ENCODE peak calls at places on chromosomes 13 and 19, in eight cellular contexts. One of them, this sample, is unnamed.

GRCh38 chr13:41311607-41312500 is 787 bp downstream of the NAA16 start:
- DNase-seq in activated B cell treated with CpG ODN at 0.5 μM for 24 hours: no peak
- DNase-seq in omental fat pad: peak; percentile 57
- DNase-seq in B cell: peak; percentile 60
- DNase-seq in astrocyte of the spinal cord: peak; percentile 37
- DNase-seq in colonic mucosa: peak; percentile 70
- DNase-seq in IMR-90: peak; percentile 43
- DNase-seq in Calu3: peak; percentile 35
- DNase-seq in this sample: peak; percentile 25

GRCh38 chr19:38675611-38676010 is 28.2 kb downstream of the ACTN4 start:
- DNase-seq in activated B cell treated with CpG ODN at 0.5 μM for 24 hours: no peak
- DNase-seq in omental fat pad: no peak
- DNase-seq in B cell: no peak
- DNase-seq in astrocyte of the spinal cord: no peak
- DNase-seq in colonic mucosa: no peak
- DNase-seq in IMR-90: no peak
- DNase-seq in Calu3: no peak
- DNase-seq in this sample: no peak

GRCh38 chr19:11457115-11457514 is 21.7 kb downstream of the PRKCSH start:
- DNase-seq in activated B cell treated with CpG ODN at 0.5 μM for 24 hours: no peak
- DNase-seq in omental fat pad: no peak
- DNase-seq in B cell: no peak
- DNase-seq in astrocyte of the spinal cord: no peak
- DNase-seq in colonic mucosa: no peak
- DNase-seq in IMR-90: no peak
- DNase-seq in Calu3: peak; percentile 9
- DNase-seq in this sample: no peak

GRCh38 chr13:30355405-30355741 is 48.0 kb upstream of the KATNAL1 start:
- DNase-seq in activated B cell treated with CpG ODN at 0.5 μM for 24 hours: peak; percentile 61
- DNase-seq in omental fat pad: no peak
- DNase-seq in B cell: peak; percentile 73
- DNase-seq in astrocyte of the spinal cord: no peak
- DNase-seq in colonic mucosa: no peak
- DNase-seq in IMR-90: no peak
- DNase-seq in Calu3: no peak
- DNase-seq in this sample: peak; percentile 14

GRCh38 chr19:14366529-14366928 is 14.7 kb upstream of the ADGRE5 start:
- DNase-seq in activated B cell treated with CpG ODN at 0.5 μM for 24 hours: peak; percentile 63
- DNase-seq in omental fat pad: peak; percentile 65
- DNase-seq in B cell: peak; percentile 55
- DNase-seq in astrocyte of the spinal cord: peak; percentile 70
- DNase-seq in colonic mucosa: peak; percentile 95
- DNase-seq in IMR-90: peak; percentile 68
- DNase-seq in Calu3: peak; percentile 84
- DNase-seq in this sample: peak; percentile 16

GRCh38 chr19:4988770-4989251 is 19.9 kb downstream of the KDM4B start:
- DNase-seq in activated B cell treated with CpG ODN at 0.5 μM for 24 hours: no peak
- DNase-seq in omental fat pad: no peak
- DNase-seq in B cell: no peak
- DNase-seq in astrocyte of the spinal cord: peak; percentile 83
- DNase-seq in colonic mucosa: no peak
- DNase-seq in IMR-90: peak; percentile 88
- DNase-seq in Calu3: no peak
- DNase-seq in this sample: no peak

GRCh38 chr19:17306285-17306714 is 628 bp downstream of the MRPL34 start:
- DNase-seq in activated B cell treated with CpG ODN at 0.5 μM for 24 hours: no peak
- DNase-seq in omental fat pad: no peak
- DNase-seq in B cell: no peak
- DNase-seq in astrocyte of the spinal cord: no peak
- DNase-seq in colonic mucosa: no peak
- DNase-seq in IMR-90: no peak
- DNase-seq in Calu3: no peak
- DNase-seq in this sample: no peak

GRCh38 chr13:97112451-97113152 is 109.5 kb upstream of the MBNL2 start:
- DNase-seq in activated B cell treated with CpG ODN at 0.5 μM for 24 hours: no peak
- DNase-seq in omental fat pad: no peak
- DNase-seq in B cell: no peak
- DNase-seq in astrocyte of the spinal cord: no peak
- DNase-seq in colonic mucosa: no peak
- DNase-seq in IMR-90: peak; percentile 37
- DNase-seq in Calu3: no peak
- DNase-seq in this sample: no peak

GRCh38 chr13:46469064-46469463 is 82.0 kb upstream of the RUBCNL start:
- DNase-seq in activated B cell treated with CpG ODN at 0.5 μM for 24 hours: no peak
- DNase-seq in omental fat pad: no peak
- DNase-seq in B cell: no peak
- DNase-seq in astrocyte of the spinal cord: no peak
- DNase-seq in colonic mucosa: no peak
- DNase-seq in IMR-90: no peak
- DNase-seq in Calu3: no peak
- DNase-seq in this sample: no peak

GRCh38 chr19:29277107-29277506 is 64.2 kb upstream of the UQCRFS1 start:
- DNase-seq in activated B cell treated with CpG ODN at 0.5 μM for 24 hours: no peak
- DNase-seq in omental fat pad: no peak
- DNase-seq in B cell: peak; percentile 51
- DNase-seq in astrocyte of the spinal cord: no peak
- DNase-seq in colonic mucosa: no peak
- DNase-seq in IMR-90: no peak
- DNase-seq in Calu3: peak; percentile 15
- DNase-seq in this sample: no peak

GRCh38 chr13:59734393-59734792 is 429.3 kb downstream of the DIAPH3 start:
- DNase-seq in activated B cell treated with CpG ODN at 0.5 μM for 24 hours: no peak
- DNase-seq in omental fat pad: no peak
- DNase-seq in B cell: no peak
- DNase-seq in astrocyte of the spinal cord: no peak
- DNase-seq in colonic mucosa: no peak
- DNase-seq in IMR-90: no peak
- DNase-seq in Calu3: no peak
- DNase-seq in this sample: no peak

GRCh38 chr19:46755077-46755852 is 9.0 kb upstream of the STRN4 start:
- DNase-seq in activated B cell treated with CpG ODN at 0.5 μM for 24 hours: no peak
- DNase-seq in omental fat pad: no peak
- DNase-seq in B cell: no peak
- DNase-seq in astrocyte of the spinal cord: peak; percentile 55
- DNase-seq in colonic mucosa: no peak
- DNase-seq in IMR-90: peak; percentile 77
- DNase-seq in Calu3: no peak
- DNase-seq in this sample: no peak

GRCh38 chr13:27379694-27380596 is 44.5 kb upstream of the GTF3A start:
- DNase-seq in activated B cell treated with CpG ODN at 0.5 μM for 24 hours: no peak
- DNase-seq in omental fat pad: no peak
- DNase-seq in B cell: peak; percentile 51
- DNase-seq in astrocyte of the spinal cord: peak; percentile 22
- DNase-seq in colonic mucosa: peak; percentile 91
- DNase-seq in IMR-90: peak; percentile 35
- DNase-seq in Calu3: peak; percentile 78
- DNase-seq in this sample: peak; percentile 67

DNA sequence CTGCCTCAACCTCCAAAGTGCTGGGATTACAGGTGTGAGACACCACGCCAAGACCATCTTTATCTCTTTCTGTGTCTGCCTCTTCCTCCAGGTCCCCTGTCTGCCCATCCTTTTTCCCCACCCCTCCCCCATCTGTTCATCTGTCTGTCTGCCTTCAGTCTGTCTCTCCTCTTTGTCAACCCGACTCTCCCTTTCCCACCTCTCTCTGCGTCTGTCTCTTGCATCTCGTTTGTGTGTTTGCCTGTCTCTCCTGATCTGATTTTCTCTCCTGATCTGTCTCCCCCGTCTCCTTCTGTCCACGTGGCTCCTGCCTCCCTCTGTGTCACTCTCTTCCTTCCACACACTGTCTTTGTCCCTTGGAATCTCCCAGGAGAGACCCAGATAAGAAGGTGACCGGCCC is 10.0 kb downstream of the VASP start:
- DNase-seq in activated B cell treated with CpG ODN at 0.5 μM for 24 hours: no peak
- DNase-seq in omental fat pad: no peak
- DNase-seq in B cell: no peak
- DNase-seq in astrocyte of the spinal cord: no peak
- DNase-seq in colonic mucosa: no peak
- DNase-seq in IMR-90: no peak
- DNase-seq in Calu3: no peak
- DNase-seq in this sample: no peak
- TF ChIP-seq CTCF in activated B cell treated with CpG ODN at 0.5 μM for 24 hours: no peak
- TF ChIP-seq CTCF in omental fat pad: no peak
- TF ChIP-seq CTCF in B cell: no peak
- TF ChIP-seq CTCF in astrocyte of the spinal cord: no peak
- TF ChIP-seq CTCF in colonic mucosa: no peak
- TF ChIP-seq CTCF in IMR-90: no peak
- TF ChIP-seq CTCF in Calu3: no peak
- TF ChIP-seq CTCF in this sample: no peak

GRCh38 chr19:55166530-55167268 is at the start of gene DNAAF3:
- DNase-seq in activated B cell treated with CpG ODN at 0.5 μM for 24 hours: no peak
- DNase-seq in omental fat pad: peak; percentile 81
- DNase-seq in B cell: peak; percentile 76
- DNase-seq in astrocyte of the spinal cord: peak; percentile 98
- DNase-seq in colonic mucosa: peak; percentile 95
- DNase-seq in IMR-90: peak; percentile 96
- DNase-seq in Calu3: peak; percentile 98
- DNase-seq in this sample: peak; percentile 99
- TF ChIP-seq CTCF in activated B cell treated with CpG ODN at 0.5 μM for 24 hours: no peak
- TF ChIP-seq CTCF in omental fat pad: no peak
- TF ChIP-seq CTCF in B cell: no peak
- TF ChIP-seq CTCF in astrocyte of the spinal cord: no peak
- TF ChIP-seq CTCF in colonic mucosa: no peak
- TF ChIP-seq CTCF in IMR-90: no peak
- TF ChIP-seq CTCF in Calu3: no peak
- TF ChIP-seq CTCF in this sample: no peak

GRCh38 chr13:108610517-108610916 is 18.9 kb upstream of the MYO16 start:
- DNase-seq in activated B cell treated with CpG ODN at 0.5 μM for 24 hours: no peak
- DNase-seq in omental fat pad: no peak
- DNase-seq in B cell: no peak
- DNase-seq in astrocyte of the spinal cord: no peak
- DNase-seq in colonic mucosa: no peak
- DNase-seq in IMR-90: no peak
- DNase-seq in Calu3: no peak
- DNase-seq in this sample: no peak

GRCh38 chr13:108606424-108606823 is 23.0 kb upstream of the MYO16 start:
- DNase-seq in activated B cell treated with CpG ODN at 0.5 μM for 24 hours: no peak
- DNase-seq in omental fat pad: no peak
- DNase-seq in B cell: no peak
- DNase-seq in astrocyte of the spinal cord: no peak
- DNase-seq in colonic mucosa: no peak
- DNase-seq in IMR-90: no peak
- DNase-seq in Calu3: no peak
- DNase-seq in this sample: no peak

GRCh38 chr13:108615241-108615640 is 14.2 kb upstream of the MYO16 start:
- DNase-seq in activated B cell treated with CpG ODN at 0.5 μM for 24 hours: no peak
- DNase-seq in omental fat pad: no peak
- DNase-seq in B cell: no peak
- DNase-seq in astrocyte of the spinal cord: no peak
- DNase-seq in colonic mucosa: no peak
- DNase-seq in IMR-90: no peak
- DNase-seq in Calu3: no peak
- DNase-seq in this sample: no peak

DNA sequence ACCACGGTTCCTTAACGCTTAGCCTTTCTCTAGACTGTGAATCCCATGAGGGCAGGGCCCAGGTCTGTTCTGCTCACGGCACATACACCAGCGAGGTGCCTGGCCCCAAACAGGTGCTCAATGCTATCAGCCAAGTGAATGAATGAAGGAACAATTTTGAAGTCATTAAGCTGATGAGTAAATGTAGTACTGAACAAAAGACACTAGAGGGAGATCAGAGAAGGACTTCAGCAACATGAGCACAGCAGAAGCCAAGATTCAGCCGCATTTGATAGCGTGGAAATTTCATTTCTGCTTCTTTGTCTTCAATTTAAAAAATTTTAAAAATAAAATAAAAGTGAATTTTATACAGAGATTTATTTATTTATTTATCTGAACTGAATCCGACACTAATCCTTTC is 20.1 kb upstream of the MYO16 start:
- DNase-seq in activated B cell treated with CpG ODN at 0.5 μM for 24 hours: no peak
- DNase-seq in omental fat pad: no peak
- DNase-seq in B cell: no peak
- DNase-seq in astrocyte of the spinal cord: peak; percentile 53
- DNase-seq in colonic mucosa: no peak
- DNase-seq in IMR-90: peak; percentile 49
- DNase-seq in Calu3: no peak
- DNase-seq in this sample: no peak
- TF ChIP-seq CTCF in activated B cell treated with CpG ODN at 0.5 μM for 24 hours: no peak
- TF ChIP-seq CTCF in omental fat pad: no peak
- TF ChIP-seq CTCF in B cell: no peak
- TF ChIP-seq CTCF in astrocyte of the spinal cord: peak; percentile 61
- TF ChIP-seq CTCF in colonic mucosa: no peak
- TF ChIP-seq CTCF in IMR-90: peak; percentile 59
- TF ChIP-seq CTCF in Calu3: no peak
- TF ChIP-seq CTCF in this sample: peak; percentile 63

GRCh38 chr19:2048959-2049740 is 1.9 kb downstream of the MKNK2 start:
- DNase-seq in activated B cell treated with CpG ODN at 0.5 μM for 24 hours: no peak
- DNase-seq in omental fat pad: no peak
- DNase-seq in B cell: no peak
- DNase-seq in astrocyte of the spinal cord: no peak
- DNase-seq in colonic mucosa: no peak
- DNase-seq in IMR-90: no peak
- DNase-seq in Calu3: no peak
- DNase-seq in this sample: no peak

GRCh38 chr19:2049741-2050348 is 1.2 kb downstream of the MKNK2 start:
- DNase-seq in activated B cell treated with CpG ODN at 0.5 μM for 24 hours: peak; percentile 82
- DNase-seq in omental fat pad: no peak
- DNase-seq in B cell: peak; percentile 86
- DNase-seq in astrocyte of the spinal cord: peak; percentile 58
- DNase-seq in colonic mucosa: peak; percentile 93
- DNase-seq in IMR-90: peak; percentile 61
- DNase-seq in Calu3: peak; percentile 69
- DNase-seq in this sample: no peak

GRCh38 chr19:2051771-2052704 is 994 bp upstream of the MKNK2 start:
- DNase-seq in activated B cell treated with CpG ODN at 0.5 μM for 24 hours: peak; percentile 77
- DNase-seq in omental fat pad: no peak
- DNase-seq in B cell: peak; percentile 85
- DNase-seq in astrocyte of the spinal cord: no peak
- DNase-seq in colonic mucosa: peak; percentile 78
- DNase-seq in IMR-90: no peak
- DNase-seq in Calu3: no peak
- DNase-seq in this sample: no peak

GRCh38 chr19:2050349-2050990 is 574 bp downstream of the MKNK2 start:
- DNase-seq in activated B cell treated with CpG ODN at 0.5 μM for 24 hours: no peak
- DNase-seq in omental fat pad: no peak
- DNase-seq in B cell: no peak
- DNase-seq in astrocyte of the spinal cord: no peak
- DNase-seq in colonic mucosa: no peak
- DNase-seq in IMR-90: no peak
- DNase-seq in Calu3: no peak
- DNase-seq in this sample: no peak

DNA sequence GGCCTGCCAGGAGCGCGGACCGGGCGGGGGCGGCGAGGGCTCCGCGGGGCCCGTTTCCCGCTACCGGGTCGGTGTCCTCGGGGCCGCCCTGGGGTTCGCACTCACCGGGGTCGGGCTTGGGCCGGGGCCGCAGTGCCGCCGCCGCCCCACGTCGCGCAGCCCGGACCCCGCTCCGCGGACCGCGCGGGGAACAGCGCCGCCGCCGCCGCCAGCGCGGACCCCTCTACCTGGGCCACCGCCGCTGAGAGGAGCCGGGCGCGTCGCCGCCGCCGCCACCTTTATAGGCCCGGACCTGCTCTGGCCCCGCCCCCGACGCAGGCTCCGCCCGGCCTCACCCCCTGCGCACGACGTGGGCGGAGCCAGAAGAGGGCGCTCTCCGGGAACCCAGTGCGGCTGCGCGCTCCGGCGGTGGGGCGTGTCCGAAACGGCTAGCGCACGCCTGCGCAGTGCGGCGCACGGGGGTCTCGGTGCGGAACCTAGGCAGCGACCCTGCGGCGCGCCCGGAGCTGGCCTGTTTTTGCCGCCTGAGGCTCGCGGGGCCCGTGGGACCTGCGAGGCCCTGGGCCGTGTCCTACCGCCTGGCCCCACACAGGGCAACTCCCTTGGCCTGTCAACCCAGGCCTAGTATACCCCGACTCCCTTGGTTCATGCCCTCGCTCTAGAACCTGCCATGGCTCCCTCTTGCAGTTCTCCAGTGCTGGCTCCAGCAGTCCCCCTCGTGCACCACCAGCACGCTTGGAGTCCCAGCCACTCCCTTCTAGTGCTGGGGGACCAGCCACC is at the start of gene MKNK2:
- DNase-seq in activated B cell treated with CpG ODN at 0.5 μM for 24 hours: peak; percentile 99
- DNase-seq in omental fat pad: peak; percentile 77
- DNase-seq in B cell: peak; percentile 96
- DNase-seq in astrocyte of the spinal cord: peak; percentile 79
- DNase-seq in colonic mucosa: peak; percentile 94
- DNase-seq in IMR-90: peak; percentile 79
- DNase-seq in Calu3: peak; percentile 90
- DNase-seq in this sample: peak; percentile 98
- TF ChIP-seq CTCF in activated B cell treated with CpG ODN at 0.5 μM for 24 hours: no peak
- TF ChIP-seq CTCF in omental fat pad: no peak
- TF ChIP-seq CTCF in B cell: peak; percentile 45
- TF ChIP-seq CTCF in astrocyte of the spinal cord: peak; percentile 47
- TF ChIP-seq CTCF in colonic mucosa: peak; percentile 26
- TF ChIP-seq CTCF in IMR-90: peak; percentile 81
- TF ChIP-seq CTCF in Calu3: no peak
- TF ChIP-seq CTCF in this sample: peak; percentile 61